ENCODE peak calls at places on chromosomes 11 and 22, in ten cellular contexts. T is left ventricle myocardium inferior, V is HFFc6, Y is RWPE1, L is WTC11, D is cardiac fibroblast, F is epithelial cell of esophagus, B is GM13977, E is BJ, R is fibroblast of mammary gland. K is an unnamed sample.

GRCh38 chr11:125464266-125464662 is 31.8 kb downstream of the FEZ1 start:
- DNase-seq in T (no peak), V (no peak), Y (peak), L (no peak), D (peak), F (peak), B (no peak), E (no peak), R (peak), K (no peak)

GRCh38 chr22:17980638-17981051 is 43.7 kb downstream of the MICAL3 start:
- DNase-seq in T (peak), V (no peak), Y (no peak), L (no peak), D (peak), F (peak), B (no peak), E (no peak), R (peak), K (peak)

GRCh38 chr11:6251990-6252473 is 7.6 kb upstream of the CCKBR start:
- DNase-seq in T (no peak), V (no peak), Y (no peak), L (no peak), D (peak), F (no peak), B (no peak), E (no peak), R (peak), K (peak)

GRCh38 chr11:121494355-121495099 is 41.8 kb upstream of the SORL1-AS1 start:
- DNase-seq in T (no peak), V (no peak), Y (no peak), L (no peak), D (no peak), F (peak), B (no peak), E (no peak), R (no peak), K (no peak)

GRCh38 chr11:35639591-35640179 is 21.4 kb downstream of the FJX1 start:
- DNase-seq in T (no peak), V (no peak), Y (no peak), L (no peak), D (no peak), F (peak), B (no peak), E (no peak), R (no peak), K (no peak)

GRCh38 chr11:40797981-40798380 is 661.5 kb downstream of the LRRC4C start:
- DNase-seq in T (no peak), V (no peak), Y (peak), L (no peak), D (no peak), F (peak), B (no peak), E (no peak), R (no peak), K (no peak)

GRCh38 chr11:99973993-99974392 is 713.1 kb upstream of the ARHGAP42 start:
- DNase-seq in T (no peak), V (no peak), Y (peak), L (no peak), D (no peak), F (no peak), B (no peak), E (no peak), R (no peak), K (no peak)

GRCh38 chr22:16654882-16655281 is 62.3 kb upstream of the CCT8L2 start:
- DNase-seq in T (no peak), V (no peak), Y (no peak), L (no peak), D (no peak), F (no peak), B (no peak), E (no peak), R (no peak), K (no peak)

GRCh38 chr11:78801161-78801884 is 226.7 kb upstream of the NARS2 start:
- DNase-seq in T (no peak), V (peak), Y (no peak), L (no peak), D (peak), F (peak), B (no peak), E (peak), R (peak), K (no peak)

GRCh38 chr11:46628961-46629360 is 11.6 kb downstream of the ATG13 start:
- DNase-seq in T (no peak), V (no peak), Y (no peak), L (no peak), D (no peak), F (no peak), B (no peak), E (no peak), R (no peak), K (no peak)

GRCh38 chr11:20112291-20113146 is 47.8 kb downstream of the DBX1 start:
- DNase-seq in T (peak), V (peak), Y (peak), L (no peak), D (peak), F (peak), B (no peak), E (peak), R (peak), K (no peak)

GRCh38 chr22:45441158-45441557 is 27.7 kb downstream of the RIBC2 start:
- DNase-seq in T (peak), V (peak), Y (peak), L (peak), D (peak), F (peak), B (peak), E (no peak), R (peak), K (peak)

GRCh38 chr11:86335131-86335768 is 33.2 kb downstream of the HIKESHI start:
- DNase-seq in T (no peak), V (no peak), Y (peak), L (no peak), D (no peak), F (peak), B (no peak), E (peak), R (no peak), K (no peak)

GRCh38 chr22:17706451-17706900 is 67.8 kb downstream of the BID start:
- DNase-seq in T (no peak), V (peak), Y (peak), L (no peak), D (peak), F (peak), B (peak), E (peak), R (peak), K (no peak)

GRCh38 chr11:46427364-46427763 is 35.8 kb upstream of the CHRM4 start:
- DNase-seq in T (no peak), V (no peak), Y (no peak), L (peak), D (no peak), F (peak), B (no peak), E (no peak), R (no peak), K (no peak)

GRCh38 chr22:32803020-32803758 is 1.7 kb downstream of the TIMP3 start:
- DNase-seq in T (peak), V (peak), Y (peak), L (no peak), D (no peak), F (peak), B (no peak), E (no peak), R (peak), K (no peak)

DNA sequence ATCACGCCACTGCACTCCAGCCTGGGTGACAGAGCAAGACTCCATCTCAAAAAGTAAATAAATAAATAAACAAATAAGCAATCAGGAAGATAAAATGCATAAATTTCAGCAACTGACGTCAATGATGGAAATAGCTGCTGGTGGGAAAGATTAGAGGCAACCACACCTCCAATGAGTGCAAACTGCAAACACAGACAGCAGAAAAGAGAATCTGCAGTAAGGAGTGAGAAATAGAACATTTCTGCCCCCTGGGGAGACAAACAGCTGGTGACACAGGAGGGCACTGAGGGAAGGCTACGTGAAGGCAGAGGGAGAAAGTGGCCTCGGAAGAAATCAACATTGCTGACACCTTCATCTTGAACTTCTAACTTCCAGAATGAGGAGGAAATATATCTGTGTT is 6.5 kb downstream of the PI4KA start:
- DNase-seq in T (no peak), V (no peak), Y (no peak), L (no peak), D (peak), F (no peak), B (no peak), E (no peak), R (no peak), K (no peak)
- TF ChIP-seq CTCF in T (no peak), V (no peak), Y (no peak), L (no peak), D (no peak), F (no peak), B (peak), E (no peak), R (no peak), K (no peak)

GRCh38 chr11:130533113-130533803 is 84.8 kb downstream of the ADAMTS15 start:
- DNase-seq in T (no peak), V (no peak), Y (no peak), L (no peak), D (no peak), F (no peak), B (no peak), E (no peak), R (no peak), K (no peak)

GRCh38 chr11:130533871-130534270 is 85.4 kb downstream of the ADAMTS15 start:
- DNase-seq in T (no peak), V (no peak), Y (no peak), L (no peak), D (no peak), F (no peak), B (no peak), E (no peak), R (no peak), K (no peak)

GRCh38 chr11:130528862-130529261 is 80.4 kb downstream of the ADAMTS15 start:
- DNase-seq in T (no peak), V (no peak), Y (no peak), L (no peak), D (peak), F (no peak), B (no peak), E (no peak), R (no peak), K (no peak)

GRCh38 chr11:130528301-130528651 is 79.8 kb downstream of the ADAMTS15 start:
- DNase-seq in T (no peak), V (no peak), Y (no peak), L (no peak), D (no peak), F (peak), B (no peak), E (no peak), R (peak), K (no peak)

GRCh38 chr11:130531061-130531460 is 82.6 kb downstream of the ADAMTS15 start:
- DNase-seq in T (no peak), V (no peak), Y (no peak), L (no peak), D (peak), F (no peak), B (no peak), E (no peak), R (peak), K (no peak)
- TF ChIP-seq CTCF in T (no peak), V (no peak), Y (no peak), L (no peak), D (no peak), F (no peak), B (no peak), E (no peak), R (no peak), K (no peak)

GRCh38 chr11:66001941-66002647 is at the start of the genes BANF1 and EIF1AD:
- DNase-seq in T (peak), V (peak), Y (peak), L (peak), D (peak), F (peak), B (peak), E (peak), R (peak), K (peak)
- TF ChIP-seq CTCF in T (no peak), V (no peak), Y (no peak), L (no peak), D (no peak), F (no peak), B (no peak), E (no peak), R (no peak), K (no peak)

DNA sequence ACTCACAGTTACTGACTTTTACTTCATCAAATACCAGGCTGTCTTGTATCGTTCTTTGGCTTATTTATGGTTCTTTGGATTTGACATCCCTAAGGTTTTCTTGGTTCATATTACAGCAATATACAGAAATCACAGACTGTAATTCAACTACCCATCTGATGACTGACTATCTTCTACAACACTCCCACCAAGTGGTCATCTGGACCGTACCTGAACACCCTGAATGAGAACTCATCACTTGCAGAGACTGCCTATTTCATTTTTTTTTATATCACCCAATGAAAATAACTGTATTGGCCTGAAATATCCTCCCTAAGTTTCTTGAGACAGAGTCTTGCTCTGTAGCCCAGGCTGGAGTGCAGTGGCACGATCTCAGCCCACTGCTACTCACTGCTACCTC is 9.5 kb upstream of the UPB1 start:
- DNase-seq in T (no peak), V (peak), Y (no peak), L (no peak), D (no peak), F (no peak), B (no peak), E (no peak), R (no peak), K (no peak)
- TF ChIP-seq CTCF in T (peak), V (peak), Y (no peak), L (no peak), D (no peak), F (no peak), B (peak), E (no peak), R (no peak), K (no peak)